ENCODE peak calls at places on chromosomes 13 and 19, in eight cellular contexts. O, F, M, R, C, I, B and P are unnamed samples.

GRCh38 chr13:70623260-70623659 is 515.0 kb upstream of the KLHL1 start:
- DNase-seq in F (no peak), B (no peak), I (no peak), M (no peak), R (no peak), O (no peak), C (no peak), P (no peak)

GRCh38 chr19:3368441-3368795 is 2.0 kb downstream of the NFIC start:
- DNase-seq in M (no peak), I (no peak), C (no peak), O (no peak), B (no peak), R (no peak), F (no peak), P (no peak)

GRCh38 chr19:11446652-11447301 is 11.3 kb downstream of the PRKCSH start:
- DNase-seq in B (peak), M (no peak), I (peak), F (no peak), R (peak), C (no peak), O (peak), P (peak)

GRCh38 chr13:27132538-27132937 is 39.1 kb downstream of the USP12 start:
- DNase-seq in B (no peak), O (no peak), M (no peak), C (no peak), F (no peak), R (no peak), I (no peak), P (no peak)

GRCh38 chr13:62643799-62644484 is 1228.3 kb upstream of the PCDH20 start:
- DNase-seq in I (no peak), R (no peak), B (no peak), F (no peak), C (no peak), M (no peak), O (no peak), P (no peak)

GRCh38 chr19:19619849-19620210 is 1.3 kb upstream of the PBX4 start:
- DNase-seq in I (no peak), C (no peak), F (no peak), O (no peak), R (no peak), B (no peak), M (no peak), P (no peak)

GRCh38 chr19:4717191-4717965 is 6.3 kb downstream of the DPP9 start:
- DNase-seq in F (no peak), O (no peak), R (no peak), I (no peak), B (no peak), M (no peak), C (no peak), P (no peak)

GRCh38 chr19:34261335-34262109 is 7.2 kb downstream of the GARRE1 start:
- DNase-seq in R (peak), B (no peak), O (no peak), I (no peak), M (no peak), C (no peak), F (no peak), P (no peak)

GRCh38 chr13:46580362-46580839 is 27.4 kb downstream of the LRCH1 start:
- DNase-seq in R (no peak), C (no peak), I (no peak), F (no peak), O (no peak), M (no peak), B (no peak), P (no peak)

GRCh38 chr13:29892149-29892548 is 41.7 kb upstream of the UBL3 start:
- DNase-seq in B (no peak), M (no peak), C (no peak), R (no peak), O (no peak), I (peak), F (no peak), P (no peak)